ENCODE peak calls at places on chromosomes 12 and 14, in five cellular contexts. One of them, this sample, is unnamed.

GRCh38 chr14:51328089-51328941 is 88.3 kb downstream of the TMX1 start:
- DNase-seq in iPS-NIHi11: no peak
- DNase-seq in tibial artery: no peak
- DNase-seq in stimulated activated CD8-positive, alpha-beta memory T cell treated with anti-CD3 and anti-CD28 coated beads, Interleukin-2, amount 100 ng/mL, for 48 hours: peak
- DNase-seq in psoas muscle: peak
- DNase-seq in this sample: peak

GRCh38 chr12:120856980-120857379 is 47.2 kb downstream of the SPPL3 start:
- DNase-seq in iPS-NIHi11: no peak
- DNase-seq in tibial artery: no peak
- DNase-seq in stimulated activated CD8-positive, alpha-beta memory T cell treated with anti-CD3 and anti-CD28 coated beads, Interleukin-2, amount 100 ng/mL, for 48 hours: no peak
- DNase-seq in psoas muscle: no peak
- DNase-seq in this sample: no peak

GRCh38 chr12:92745874-92746553 is 43.2 kb downstream of the PLEKHG7 start:
- DNase-seq in iPS-NIHi11: no peak
- DNase-seq in tibial artery: peak
- DNase-seq in stimulated activated CD8-positive, alpha-beta memory T cell treated with anti-CD3 and anti-CD28 coated beads, Interleukin-2, amount 100 ng/mL, for 48 hours: no peak
- DNase-seq in psoas muscle: peak
- DNase-seq in this sample: no peak

GRCh38 chr14:101508948-101509729 is 52.2 kb upstream of the DIO3 start:
- DNase-seq in iPS-NIHi11: no peak
- DNase-seq in tibial artery: peak
- DNase-seq in stimulated activated CD8-positive, alpha-beta memory T cell treated with anti-CD3 and anti-CD28 coated beads, Interleukin-2, amount 100 ng/mL, for 48 hours: no peak
- DNase-seq in psoas muscle: no peak
- DNase-seq in this sample: no peak

GRCh38 chr14:92340938-92341337 is 18.0 kb downstream of the SLC24A4 start:
- DNase-seq in iPS-NIHi11: no peak
- DNase-seq in tibial artery: no peak
- DNase-seq in stimulated activated CD8-positive, alpha-beta memory T cell treated with anti-CD3 and anti-CD28 coated beads, Interleukin-2, amount 100 ng/mL, for 48 hours: peak
- DNase-seq in psoas muscle: no peak
- DNase-seq in this sample: no peak

GRCh38 chr12:124829008-124829707 is 34.5 kb downstream of the SCARB1 start:
- DNase-seq in iPS-NIHi11: no peak
- DNase-seq in tibial artery: no peak
- DNase-seq in stimulated activated CD8-positive, alpha-beta memory T cell treated with anti-CD3 and anti-CD28 coated beads, Interleukin-2, amount 100 ng/mL, for 48 hours: no peak
- DNase-seq in psoas muscle: no peak
- DNase-seq in this sample: no peak

GRCh38 chr12:64737539-64737938 is 21.7 kb downstream of the GNS start:
- DNase-seq in iPS-NIHi11: no peak
- DNase-seq in tibial artery: no peak
- DNase-seq in stimulated activated CD8-positive, alpha-beta memory T cell treated with anti-CD3 and anti-CD28 coated beads, Interleukin-2, amount 100 ng/mL, for 48 hours: no peak
- DNase-seq in psoas muscle: no peak
- DNase-seq in this sample: no peak

GRCh38 chr14:101716956-101717662 is 44.4 kb upstream of the PPP2R5C start:
- DNase-seq in iPS-NIHi11: peak
- DNase-seq in tibial artery: no peak
- DNase-seq in stimulated activated CD8-positive, alpha-beta memory T cell treated with anti-CD3 and anti-CD28 coated beads, Interleukin-2, amount 100 ng/mL, for 48 hours: no peak
- DNase-seq in psoas muscle: no peak
- DNase-seq in this sample: no peak

GRCh38 chr12:120783197-120783596 is 57.6 kb downstream of the ACADS start:
- DNase-seq in iPS-NIHi11: no peak
- DNase-seq in tibial artery: no peak
- DNase-seq in stimulated activated CD8-positive, alpha-beta memory T cell treated with anti-CD3 and anti-CD28 coated beads, Interleukin-2, amount 100 ng/mL, for 48 hours: no peak
- DNase-seq in psoas muscle: no peak
- DNase-seq in this sample: no peak

This sample was measured in stimulated activated CD4-positive, alpha-beta T cell treated with anti-CD3 and anti-CD28 coated beads, Interleukin-12 subunit alpha, Interleukin-12 subunit beta, amount 100 ng/mL, for 24 hours.